ENCODE peak calls at places on chromosomes 11 and 22, in nine cellular contexts. A is left lung; O is CD8-positive, alpha-beta T cell; Q is thoracic aorta; I is natural killer cell; V is activated B cell treated with CpG ODN at 0.5 μM for 24 hours; E is stimulated activated naive CD8-positive, alpha-beta T cell treated with anti-CD3 and anti-CD28 coated beads, Interleukin-15, amount 100 ng/mL, for 72 hours; N is upper lobe of right lung; G is sciatic nerve. K is an unnamed sample.

GRCh38 chr11:131025421-131026126 is 109.3 kb upstream of the SNX19 start:
- ATAC-seq in A (no peak), O (no peak), Q (no peak), I (no peak), V (no peak), E (no peak), N (no peak), G (no peak), K (peak; percentile 64)

GRCh38 chr11:75873417-75874148 is 58.6 kb downstream of the UVRAG start:
- ATAC-seq in A (peak; percentile 18), O (no peak), Q (no peak), I (no peak), V (peak; percentile 79), E (peak; percentile 73), N (peak; percentile 46), G (peak; percentile 64), K (peak; percentile 92)

GRCh38 chr11:45603930-45604682 is 61.3 kb downstream of the CHST1 start:
- ATAC-seq in A (no peak), O (no peak), Q (no peak), I (no peak), V (no peak), E (no peak), N (no peak), G (no peak), K (peak; percentile 24)

GRCh38 chr11:130408401-130408890 is 20.0 kb downstream of the ADAMTS8 start:
- ATAC-seq in A (no peak), O (no peak), Q (no peak), I (no peak), V (no peak), E (no peak), N (no peak), G (no peak), K (no peak)

GRCh38 chr11:69245041-69245440 is 48.9 kb upstream of the MYEOV start:
- ATAC-seq in A (no peak), O (no peak), Q (no peak), I (no peak), V (no peak), E (no peak), N (no peak), G (no peak), K (no peak)

GRCh38 chr11:111707691-111708067 is 58.5 kb downstream of the PPP2R1B start:
- ATAC-seq in A (no peak), O (no peak), Q (no peak), I (no peak), V (no peak), E (no peak), N (no peak), G (no peak), K (no peak)

GRCh38 chr11:64291746-64292457 is 800 bp downstream of the KCNK4 start:
- ATAC-seq in A (no peak), O (peak; percentile 70), Q (no peak), I (peak; percentile 50), V (peak; percentile 55), E (peak; percentile 52), N (peak; percentile 2), G (no peak), K (peak; percentile 47)

GRCh38 chr22:26853071-26853470 is 195.7 kb downstream of the MIAT start:
- ATAC-seq in A (no peak), O (no peak), Q (no peak), I (no peak), V (no peak), E (no peak), N (no peak), G (no peak), K (no peak)

GRCh38 chr11:6616596-6617250 is 2.5 kb downstream of the TPP1 start:
- ATAC-seq in A (no peak), O (no peak), Q (no peak), I (no peak), V (no peak), E (no peak), N (no peak), G (no peak), K (no peak)

GRCh38 chr11:1830500-1831223 is 4.1 kb upstream of the SYT8 start:
- ATAC-seq in A (peak; percentile 33), O (no peak), Q (no peak), I (no peak), V (no peak), E (no peak), N (peak; percentile 34), G (no peak), K (no peak)

GRCh38 chr11:126655807-126656128 is 300.3 kb downstream of the ST3GAL4 start:
- ATAC-seq in A (no peak), O (no peak), Q (no peak), I (no peak), V (no peak), E (no peak), N (no peak), G (peak; percentile 77), K (no peak)

GRCh38 chr22:19173047-19174035 is 5.2 kb downstream of the SLC25A1 start:
- ATAC-seq in A (no peak), O (no peak), Q (no peak), I (no peak), V (no peak), E (no peak), N (no peak), G (no peak), K (no peak)

GRCh38 chr11:17531071-17531817 is 13.0 kb downstream of the USH1C start:
- ATAC-seq in A (no peak), O (no peak), Q (no peak), I (no peak), V (no peak), E (no peak), N (no peak), G (no peak), K (no peak)

GRCh38 chr11:63855975-63856374 is 17.1 kb downstream of the MARK2 start:
- ATAC-seq in A (no peak), O (peak; percentile 44), Q (no peak), I (peak; percentile 62), V (no peak), E (peak; percentile 80), N (no peak), G (no peak), K (no peak)

GRCh38 chr11:6455070-6455469 is 14.3 kb upstream of the HPX start:
- ATAC-seq in A (no peak), O (no peak), Q (no peak), I (no peak), V (no peak), E (no peak), N (no peak), G (no peak), K (no peak)

GRCh38 chr22:10780281-10780680 is 4747.7 kb upstream of the OR11H1 start:
- ATAC-seq in A (peak; percentile 24), O (no peak), Q (peak; percentile 13), I (peak; percentile 18), V (no peak), E (no peak), N (peak; percentile 27), G (peak; percentile 14), K (peak; percentile 7)

GRCh38 chr11:14773755-14774154 is 118.3 kb downstream of the CYP2R1 start:
- ATAC-seq in A (no peak), O (no peak), Q (no peak), I (no peak), V (no peak), E (no peak), N (no peak), G (no peak), K (no peak)

GRCh38 chr11:64358536-64358906 is 441 bp upstream of the RPS6KA4 start:
- ATAC-seq in A (no peak), O (no peak), Q (no peak), I (no peak), V (no peak), E (no peak), N (no peak), G (peak; percentile 11), K (no peak)

GRCh38 chr11:34155759-34156062 is 50.3 kb downstream of the NAT10 start:
- ATAC-seq in A (peak; percentile 15), O (no peak), Q (no peak), I (no peak), V (no peak), E (no peak), N (peak; percentile 45), G (peak; percentile 45), K (no peak)

GRCh38 chr22:46732041-46732379 is 6.0 kb downstream of the CERK start:
- ATAC-seq in A (no peak), O (no peak), Q (no peak), I (no peak), V (no peak), E (no peak), N (no peak), G (no peak), K (no peak)

GRCh38 chr11:111735262-111736116 is 30.7 kb downstream of the PPP2R1B start:
- ATAC-seq in A (peak; percentile 67), O (no peak), Q (peak; percentile 70), I (no peak), V (no peak), E (no peak), N (peak; percentile 63), G (peak; percentile 88), K (no peak)

GRCh38 chr11:104549019-104549418 is 349.2 kb downstream of the CASP12 start:
- ATAC-seq in A (no peak), O (no peak), Q (no peak), I (peak; percentile 63), V (no peak), E (no peak), N (no peak), G (no peak), K (no peak)

GRCh38 chr11:22371188-22371587 is 33.0 kb downstream of the SLC17A6 start:
- ATAC-seq in A (no peak), O (no peak), Q (no peak), I (no peak), V (no peak), E (no peak), N (no peak), G (no peak), K (no peak)

GRCh38 chr22:37552560-37553163 is 7.6 kb upstream of the CDC42EP1 start:
- ATAC-seq in A (no peak), O (no peak), Q (no peak), I (no peak), V (no peak), E (no peak), N (peak; percentile 36), G (peak; percentile 57), K (no peak)

K was measured in stimulated activated memory B cell treated with anti-CD40 and anti-IgM and Interleukin-4, amounts not matched to agents 10 μg/mL and 1 μg/mL and 100 μg/mL, for 72 hours.